ENCODE peak calls at places on chromosomes 16 and 17, in eight cellular contexts. O, Y, A, I, V, X, G and K are unnamed samples.

GRCh38 chr17:22512997-22513538 is 820.7 kb downstream of the KCNJ18 start:
- ATAC-seq in G (peak), A (no peak), V (no peak), X (no peak), O (no peak), I (no peak), Y (peak), K (no peak)

GRCh38 chr17:41329279-41329925 is 13.9 kb upstream of the KRTAP17-1 start:
- ATAC-seq in A (peak), Y (no peak), I (no peak), O (no peak), G (no peak), X (peak), V (no peak), K (peak)

GRCh38 chr16:6905601-6906000 is 427.0 kb upstream of the RBFOX1 start:
- ATAC-seq in V (no peak), X (no peak), Y (no peak), O (no peak), G (no peak), A (no peak), I (no peak), K (no peak)

GRCh38 chr17:44084131-44084538 is 13.6 kb downstream of the G6PC3 start:
- ATAC-seq in V (peak), A (peak), Y (no peak), X (peak), O (no peak), I (peak), G (no peak), K (no peak)

GRCh38 chr17:50790619-50791018 is 23.3 kb upstream of the ANKRD40CL start:
- ATAC-seq in Y (no peak), O (no peak), I (no peak), V (no peak), G (no peak), A (no peak), X (no peak), K (no peak)

GRCh38 chr16:15829460-15829859 is 27.4 kb downstream of the MYH11 start:
- ATAC-seq in X (no peak), A (no peak), G (no peak), V (peak), I (no peak), O (peak), Y (no peak), K (no peak)

GRCh38 chr16:2842340-2843000 is 12.4 kb downstream of the ZG16B start:
- ATAC-seq in A (peak), V (peak), Y (peak), X (peak), O (peak), I (peak), G (peak), K (peak)

GRCh38 chr16:4572715-4573114 is 16.6 kb downstream of the C16orf96 start:
- ATAC-seq in I (no peak), V (peak), O (no peak), A (no peak), Y (no peak), G (no peak), X (no peak), K (no peak)

GRCh38 chr16:51757124-51757470 is 606.0 kb upstream of the SALL1 start:
- ATAC-seq in G (no peak), O (no peak), Y (no peak), V (no peak), A (no peak), X (no peak), I (no peak), K (no peak)

GRCh38 chr17:50618941-50619340 is 15.7 kb upstream of the ABCC3 start:
- ATAC-seq in G (no peak), I (no peak), X (peak), O (no peak), A (no peak), V (peak), Y (no peak), K (no peak)

GRCh38 chr17:27338536-27338985 is 44.6 kb downstream of the WSB1 start:
- ATAC-seq in A (no peak), G (no peak), Y (no peak), I (peak), X (no peak), O (no peak), V (no peak), K (no peak)

GRCh38 chr17:57125866-57126265 is 40.8 kb downstream of the AKAP1 start:
- ATAC-seq in A (no peak), I (no peak), G (no peak), Y (no peak), X (no peak), V (no peak), O (no peak), K (no peak)

GRCh38 chr17:29698019-29698777 is 75.5 kb upstream of the CORO6 start:
- ATAC-seq in Y (no peak), A (no peak), O (no peak), I (no peak), V (no peak), G (no peak), X (no peak), K (no peak)

GRCh38 chr17:48522031-48522593 is 8.7 kb downstream of the HOXB1 start:
- ATAC-seq in Y (no peak), I (no peak), G (no peak), V (no peak), X (peak), A (no peak), O (no peak), K (no peak)

GRCh38 chr17:2905269-2905668 is 109.0 kb downstream of the RAP1GAP2 start:
- ATAC-seq in Y (no peak), X (no peak), G (no peak), A (no peak), O (no peak), I (no peak), V (peak), K (no peak)

GRCh38 chr16:74991593-74992403 is 6.9 kb upstream of the WDR59 start:
- ATAC-seq in O (peak), V (peak), X (no peak), A (no peak), G (no peak), Y (no peak), I (no peak), K (no peak)

GRCh38 chr17:7438050-7438614 is 1.2 kb upstream of the FGF11 start:
- ATAC-seq in A (no peak), G (no peak), I (no peak), O (no peak), V (peak), Y (no peak), X (no peak), K (no peak)

GRCh38 chr17:68293490-68294195 is 2.3 kb downstream of the ARSG start:
- ATAC-seq in G (no peak), I (no peak), Y (no peak), V (no peak), O (no peak), X (no peak), A (no peak), K (no peak)

GRCh38 chr16:1773703-1774455 is 945 bp upstream of the MRPS34 start:
- ATAC-seq in I (no peak), Y (peak), O (no peak), X (no peak), V (no peak), A (no peak), G (no peak), K (no peak)

GRCh38 chr17:21687136-21687953 is 5.0 kb upstream of the KCNJ18 start:
- ATAC-seq in V (no peak), A (peak), I (peak), G (no peak), Y (peak), O (no peak), X (no peak), K (peak)

GRCh38 chr16:11112723-11113348 is 143.2 kb downstream of the SOCS1 start:
- ATAC-seq in G (no peak), X (no peak), O (no peak), I (peak), A (no peak), Y (no peak), V (no peak), K (no peak)